ENCODE peak calls at places on chromosomes 1 and 21, in six cellular contexts. One of them, this sample, is unnamed.

GRCh38 chr21:38973552-38973951 is 167.8 kb downstream of the ETS2 start:
- DNase-seq in pancreas: no peak
- DNase-seq in GM23338: no peak
- DNase-seq in right atrium auricular region: no peak
- DNase-seq in mammary epithelial cell: no peak
- DNase-seq in ascending aorta: no peak
- DNase-seq in this sample: no peak

GRCh38 chr21:14215971-14216621 is at the start of gene RBM11:
- DNase-seq in ascending aorta: no peak
- DNase-seq in GM23338: peak; percentile 95
- DNase-seq in mammary epithelial cell: peak; percentile 69
- DNase-seq in pancreas: peak; percentile 86
- DNase-seq in right atrium auricular region: peak; percentile 67
- DNase-seq in this sample: peak; percentile 82

GRCh38 chr1:152167835-152168534 is 9.0 kb upstream of the RPTN start:
- DNase-seq in ascending aorta: no peak
- DNase-seq in pancreas: no peak
- DNase-seq in right atrium auricular region: no peak
- DNase-seq in mammary epithelial cell: peak; percentile 99
- DNase-seq in GM23338: no peak
- DNase-seq in this sample: no peak

GRCh38 chr1:8763888-8764287 is 53.6 kb downstream of the RERE start:
- DNase-seq in right atrium auricular region: no peak
- DNase-seq in mammary epithelial cell: no peak
- DNase-seq in GM23338: peak; percentile 66
- DNase-seq in pancreas: no peak
- DNase-seq in ascending aorta: no peak
- DNase-seq in this sample: no peak

GRCh38 chr1:116919802-116920201 is 10.1 kb downstream of the PTGFRN start:
- DNase-seq in GM23338: no peak
- DNase-seq in right atrium auricular region: peak; percentile 56
- DNase-seq in pancreas: peak; percentile 66
- DNase-seq in mammary epithelial cell: no peak
- DNase-seq in ascending aorta: no peak
- DNase-seq in this sample: peak; percentile 56

GRCh38 chr1:244048566-244049141 is 2.4 kb upstream of the ZBTB18 start:
- DNase-seq in GM23338: peak; percentile 60
- DNase-seq in pancreas: no peak
- DNase-seq in right atrium auricular region: no peak
- DNase-seq in ascending aorta: no peak
- DNase-seq in mammary epithelial cell: no peak
- DNase-seq in this sample: peak; percentile 31

GRCh38 chr1:111813440-111814304 is 58.0 kb downstream of the DDX20 start:
- DNase-seq in right atrium auricular region: no peak
- DNase-seq in GM23338: peak; percentile 21
- DNase-seq in ascending aorta: no peak
- DNase-seq in pancreas: no peak
- DNase-seq in mammary epithelial cell: no peak
- DNase-seq in this sample: no peak

GRCh38 chr1:6137758-6138157 is 42.4 kb downstream of the CHD5 start:
- DNase-seq in pancreas: no peak
- DNase-seq in ascending aorta: no peak
- DNase-seq in right atrium auricular region: no peak
- DNase-seq in mammary epithelial cell: no peak
- DNase-seq in GM23338: no peak
- DNase-seq in this sample: no peak

GRCh38 chr1:244339776-244340175 is 111.9 kb downstream of the ADSS2 start:
- DNase-seq in right atrium auricular region: no peak
- DNase-seq in GM23338: no peak
- DNase-seq in pancreas: no peak
- DNase-seq in mammary epithelial cell: no peak
- DNase-seq in ascending aorta: no peak
- DNase-seq in this sample: no peak

GRCh38 chr1:23558140-23558871 is 995 bp downstream of the ID3 start:
- DNase-seq in mammary epithelial cell: no peak
- DNase-seq in right atrium auricular region: no peak
- DNase-seq in ascending aorta: peak; percentile 21
- DNase-seq in GM23338: peak; percentile 66
- DNase-seq in pancreas: peak; percentile 91
- DNase-seq in this sample: peak; percentile 89

DNA sequence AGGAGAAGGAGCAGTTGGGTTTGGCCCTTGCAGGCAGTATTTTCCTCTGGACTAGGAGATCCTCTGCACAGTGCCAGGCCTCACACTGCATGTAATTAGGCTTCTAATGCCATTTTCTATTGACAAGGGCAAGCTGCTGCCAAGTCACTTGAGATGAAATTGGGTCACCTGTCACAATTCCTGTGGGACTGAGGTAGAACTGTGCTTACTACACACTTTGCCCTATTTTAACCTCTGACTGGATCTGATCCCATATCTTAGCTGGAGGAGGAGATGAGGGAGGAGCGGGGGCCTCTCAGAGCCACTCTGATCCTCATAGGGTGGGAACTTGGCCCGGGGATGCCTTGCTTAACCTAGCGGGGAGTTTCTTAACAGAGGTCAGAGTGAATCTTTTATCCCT is 121.2 kb downstream of the CACNA1E start:
- DNase-seq in right atrium auricular region: no peak
- DNase-seq in mammary epithelial cell: no peak
- DNase-seq in ascending aorta: no peak
- DNase-seq in pancreas: no peak
- DNase-seq in GM23338: no peak
- DNase-seq in this sample: no peak
- H3K4me1 ChIP-seq in right atrium auricular region: no peaks in the 10 kb centered on the region
- H3K4me1 ChIP-seq in mammary epithelial cell: no peaks in the 10 kb centered on the region
- H3K4me1 ChIP-seq in ascending aorta: no peaks in the 10 kb centered on the region
- H3K4me1 ChIP-seq in pancreas: no peaks in the 10 kb centered on the region
- H3K4me1 ChIP-seq in GM23338: peaks cover 6% of the 10 kb centered on the region
- H3K4me1 ChIP-seq in this sample: no peaks in the 10 kb centered on the region

GRCh38 chr1:209784276-209785169 is at the start of gene C1orf74:
- DNase-seq in pancreas: peak; percentile 99
- DNase-seq in mammary epithelial cell: peak; percentile 85
- DNase-seq in right atrium auricular region: peak; percentile 99
- DNase-seq in ascending aorta: peak; percentile 93
- DNase-seq in GM23338: peak; percentile 98
- DNase-seq in this sample: peak; percentile 100
- H3K27ac ChIP-seq in pancreas: peak within 1 kb of the TSS; percentile 92
- H3K27ac ChIP-seq in mammary epithelial cell: peak within 1 kb of the TSS; percentile 76
- H3K27ac ChIP-seq in right atrium auricular region: peak within 1 kb of the TSS; percentile 86
- H3K27ac ChIP-seq in ascending aorta: peak within 1 kb of the TSS; percentile 85
- H3K27ac ChIP-seq in GM23338: peak within 1 kb of the TSS; percentile 88
- H3K27ac ChIP-seq in this sample: peak within 1 kb of the TSS; percentile 88

GRCh38 chr1:217419152-217419551 is 211.7 kb downstream of the GPATCH2 start:
- DNase-seq in pancreas: no peak
- DNase-seq in right atrium auricular region: no peak
- DNase-seq in mammary epithelial cell: no peak
- DNase-seq in GM23338: no peak
- DNase-seq in ascending aorta: no peak
- DNase-seq in this sample: no peak

GRCh38 chr1:217418241-217418840 is 212.5 kb downstream of the GPATCH2 start:
- DNase-seq in mammary epithelial cell: no peak
- DNase-seq in pancreas: no peak
- DNase-seq in right atrium auricular region: no peak
- DNase-seq in GM23338: no peak
- DNase-seq in ascending aorta: no peak
- DNase-seq in this sample: no peak

DNA sequence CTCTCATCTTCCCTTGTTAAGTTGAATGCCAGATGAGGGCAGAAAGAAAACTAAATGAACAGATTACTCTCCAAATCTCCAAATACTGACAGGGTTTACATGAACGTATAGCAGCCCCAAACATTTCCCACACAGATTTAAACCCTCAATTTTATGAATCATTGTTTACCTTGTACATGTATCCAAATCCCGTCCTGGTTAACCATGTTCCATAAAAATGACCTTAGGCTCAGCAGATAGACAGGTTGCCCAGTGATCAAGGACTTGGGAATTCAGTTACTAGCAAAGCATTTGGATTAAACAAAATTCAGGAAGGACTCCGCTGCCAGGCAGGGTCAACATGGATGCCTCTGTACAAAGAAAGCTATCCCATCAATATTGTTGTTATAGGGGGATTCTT is 213.5 kb downstream of the GPATCH2 start:
- DNase-seq in mammary epithelial cell: no peak
- DNase-seq in GM23338: no peak
- DNase-seq in ascending aorta: no peak
- DNase-seq in right atrium auricular region: no peak
- DNase-seq in pancreas: no peak
- DNase-seq in this sample: no peak
- H3K4me1 ChIP-seq in mammary epithelial cell: no peaks in the 10 kb centered on the region
- H3K4me1 ChIP-seq in GM23338: no peaks in the 10 kb centered on the region
- H3K4me1 ChIP-seq in ascending aorta: no peaks in the 10 kb centered on the region
- H3K4me1 ChIP-seq in right atrium auricular region: no peaks in the 10 kb centered on the region
- H3K4me1 ChIP-seq in pancreas: no peaks in the 10 kb centered on the region
- H3K4me1 ChIP-seq in this sample: no peaks in the 10 kb centered on the region

GRCh38 chr1:162982364-162982763 is 86.8 kb upstream of the RGS4 start:
- DNase-seq in pancreas: no peak
- DNase-seq in mammary epithelial cell: no peak
- DNase-seq in GM23338: no peak
- DNase-seq in ascending aorta: no peak
- DNase-seq in right atrium auricular region: no peak
- DNase-seq in this sample: no peak
- H3K27ac ChIP-seq in pancreas: no peak overlapping the region
- H3K27ac ChIP-seq in mammary epithelial cell: no peak overlapping the region
- H3K27ac ChIP-seq in GM23338: no peak overlapping the region
- H3K27ac ChIP-seq in ascending aorta: no peak overlapping the region
- H3K27ac ChIP-seq in right atrium auricular region: no peak overlapping the region
- H3K27ac ChIP-seq in this sample: no peak overlapping the region

GRCh38 chr21:45350206-45350854 is 54.6 kb upstream of the COL18A1 start:
- DNase-seq in mammary epithelial cell: no peak
- DNase-seq in pancreas: no peak
- DNase-seq in right atrium auricular region: no peak
- DNase-seq in ascending aorta: no peak
- DNase-seq in GM23338: no peak
- DNase-seq in this sample: no peak

GRCh38 chr21:45344576-45344975 is 56.9 kb upstream of the POFUT2 start:
- DNase-seq in pancreas: no peak
- DNase-seq in right atrium auricular region: no peak
- DNase-seq in ascending aorta: no peak
- DNase-seq in mammary epithelial cell: no peak
- DNase-seq in GM23338: no peak
- DNase-seq in this sample: no peak

GRCh38 chr21:45347712-45348477 is 57.1 kb upstream of the COL18A1 start:
- DNase-seq in GM23338: no peak
- DNase-seq in mammary epithelial cell: no peak
- DNase-seq in ascending aorta: no peak
- DNase-seq in right atrium auricular region: no peak
- DNase-seq in pancreas: peak; percentile 9
- DNase-seq in this sample: no peak

GRCh38 chr21:45348591-45349327 is 56.2 kb upstream of the COL18A1 start:
- DNase-seq in ascending aorta: no peak
- DNase-seq in right atrium auricular region: no peak
- DNase-seq in GM23338: no peak
- DNase-seq in mammary epithelial cell: no peak
- DNase-seq in pancreas: no peak
- DNase-seq in this sample: no peak

DNA sequence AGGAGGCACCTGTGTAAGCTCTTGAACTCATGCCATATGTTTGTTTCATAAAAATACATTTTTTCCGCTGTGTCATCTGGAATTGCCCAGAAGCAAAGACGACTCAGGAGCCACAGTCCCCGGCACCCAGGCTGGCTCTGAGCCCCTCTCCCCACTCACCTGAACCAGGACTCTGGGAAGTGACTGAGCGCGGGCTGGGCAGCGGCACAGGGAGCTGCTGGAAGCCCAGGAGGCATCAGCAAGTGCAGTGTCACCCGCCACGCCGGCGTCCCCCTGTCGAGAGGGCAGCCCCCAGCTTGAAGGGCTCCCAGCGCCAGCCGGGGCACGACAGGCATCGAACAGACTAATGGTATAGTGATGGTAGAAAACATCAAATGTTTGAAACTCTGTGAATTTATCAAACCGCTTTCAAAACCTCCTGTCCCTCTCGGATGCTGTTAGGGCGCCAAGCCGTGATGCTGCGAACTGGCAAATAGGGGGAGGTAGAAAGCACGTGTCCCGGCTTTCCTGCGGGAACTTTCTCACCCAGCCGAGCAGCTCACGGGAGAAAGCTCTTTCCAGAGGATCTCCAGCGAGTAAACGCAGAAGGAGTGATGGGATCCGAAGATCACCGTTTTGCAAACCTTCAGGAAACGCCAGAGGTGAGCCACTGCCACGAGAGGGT is 57.8 kb upstream of the COL18A1 start:
- DNase-seq in right atrium auricular region: no peak
- DNase-seq in pancreas: peak; percentile 11
- DNase-seq in GM23338: peak; percentile 76
- DNase-seq in mammary epithelial cell: no peak
- DNase-seq in ascending aorta: no peak
- DNase-seq in this sample: no peak
- H3K4me1 ChIP-seq in right atrium auricular region: peaks cover 45% of the 10 kb centered on the region
- H3K4me1 ChIP-seq in pancreas: no peaks in the 10 kb centered on the region
- H3K4me1 ChIP-seq in GM23338: no peaks in the 10 kb centered on the region
- H3K4me1 ChIP-seq in mammary epithelial cell: peaks cover 7% of the 10 kb centered on the region
- H3K4me1 ChIP-seq in ascending aorta: peaks cover 5% of the 10 kb centered on the region
- H3K4me1 ChIP-seq in this sample: no peaks in the 10 kb centered on the region

GRCh38 chr1:39152923-39153322 is 51.6 kb upstream of the MACF1 start:
- DNase-seq in ascending aorta: no peak
- DNase-seq in GM23338: no peak
- DNase-seq in mammary epithelial cell: no peak
- DNase-seq in right atrium auricular region: no peak
- DNase-seq in pancreas: no peak
- DNase-seq in this sample: no peak

GRCh38 chr1:39153684-39154083 is 50.8 kb upstream of the MACF1 start:
- DNase-seq in mammary epithelial cell: no peak
- DNase-seq in right atrium auricular region: no peak
- DNase-seq in ascending aorta: no peak
- DNase-seq in pancreas: no peak
- DNase-seq in GM23338: no peak
- DNase-seq in this sample: no peak

GRCh38 chr1:39151267-39151666 is 53.2 kb upstream of the MACF1 start:
- DNase-seq in pancreas: no peak
- DNase-seq in ascending aorta: no peak
- DNase-seq in right atrium auricular region: no peak
- DNase-seq in GM23338: no peak
- DNase-seq in mammary epithelial cell: no peak
- DNase-seq in this sample: no peak

GRCh38 chr1:39157304-39157703 is 47.2 kb upstream of the MACF1 start:
- DNase-seq in ascending aorta: no peak
- DNase-seq in GM23338: no peak
- DNase-seq in right atrium auricular region: no peak
- DNase-seq in pancreas: no peak
- DNase-seq in mammary epithelial cell: no peak
- DNase-seq in this sample: no peak

GRCh38 chr1:39154553-39155361 is 49.7 kb upstream of the MACF1 start:
- DNase-seq in GM23338: no peak
- DNase-seq in ascending aorta: no peak
- DNase-seq in right atrium auricular region: peak; percentile 68
- DNase-seq in mammary epithelial cell: peak; percentile 78
- DNase-seq in pancreas: no peak
- DNase-seq in this sample: no peak
- H3K27ac ChIP-seq in GM23338: peak overlapping the region; percentile 75
- H3K27ac ChIP-seq in ascending aorta: peak overlapping the region; percentile 60
- H3K27ac ChIP-seq in right atrium auricular region: peak overlapping the region; percentile 47
- H3K27ac ChIP-seq in mammary epithelial cell: peak overlapping the region; percentile 62
- H3K27ac ChIP-seq in pancreas: peak overlapping the region; percentile 58
- H3K27ac ChIP-seq in this sample: peak overlapping the region; percentile 27